ENCODE peak calls at places on chromosomes 12 and 14, in seven cellular contexts. One of them, this sample, is unnamed.
A peak's percentile ranks its signal among the peaks of the same experiment; 100 is the strongest.

GRCh38 chr14:104031384-104031783 is 54.1 kb upstream of the ASPG start:
- DNase-seq in esophagus muscularis mucosa: no peak
- DNase-seq in spleen: no peak
- DNase-seq in K562: no peak
- DNase-seq in mesothelial cell of epicardium: no peak
- DNase-seq in astrocyte of the spinal cord: no peak
- DNase-seq in tibial nerve: no peak
- DNase-seq in this sample: no peak

GRCh38 chr12:31958601-31959000 is 614 bp upstream of the RESF1 start:
- DNase-seq in esophagus muscularis mucosa: no peak
- DNase-seq in spleen: no peak
- DNase-seq in K562: no peak
- DNase-seq in mesothelial cell of epicardium: no peak
- DNase-seq in astrocyte of the spinal cord: no peak
- DNase-seq in tibial nerve: no peak
- DNase-seq in this sample: no peak

GRCh38 chr14:96380735-96381134 is 11.2 kb upstream of the AK7 start:
- DNase-seq in esophagus muscularis mucosa: peak; percentile 64
- DNase-seq in spleen: no peak
- DNase-seq in K562: no peak
- DNase-seq in mesothelial cell of epicardium: no peak
- DNase-seq in astrocyte of the spinal cord: no peak
- DNase-seq in tibial nerve: no peak
- DNase-seq in this sample: no peak

GRCh38 chr14:68734231-68734732 is 58.6 kb downstream of the ZFP36L1 start:
- DNase-seq in esophagus muscularis mucosa: no peak
- DNase-seq in spleen: peak; percentile 85
- DNase-seq in K562: no peak
- DNase-seq in mesothelial cell of epicardium: no peak
- DNase-seq in astrocyte of the spinal cord: no peak
- DNase-seq in tibial nerve: no peak
- DNase-seq in this sample: no peak

GRCh38 chr12:77231548-77231947 is 166.2 kb upstream of the E2F7 start:
- DNase-seq in esophagus muscularis mucosa: no peak
- DNase-seq in spleen: no peak
- DNase-seq in K562: no peak
- DNase-seq in mesothelial cell of epicardium: no peak
- DNase-seq in astrocyte of the spinal cord: peak; percentile 76
- DNase-seq in tibial nerve: peak; percentile 61
- DNase-seq in this sample: no peak

GRCh38 chr14:89182326-89182725 is 234.7 kb downstream of the FOXN3 start:
- DNase-seq in esophagus muscularis mucosa: peak; percentile 12
- DNase-seq in spleen: no peak
- DNase-seq in K562: no peak
- DNase-seq in mesothelial cell of epicardium: no peak
- DNase-seq in astrocyte of the spinal cord: no peak
- DNase-seq in tibial nerve: no peak
- DNase-seq in this sample: no peak

GRCh38 chr12:49345048-49345839 is 1.4 kb upstream of the DNAJC22 start:
- DNase-seq in esophagus muscularis mucosa: no peak
- DNase-seq in spleen: no peak
- DNase-seq in K562: no peak
- DNase-seq in mesothelial cell of epicardium: no peak
- DNase-seq in astrocyte of the spinal cord: no peak
- DNase-seq in tibial nerve: no peak
- DNase-seq in this sample: no peak

GRCh38 chr12:101707131-101707782 is 9.8 kb downstream of the CHPT1 start:
- DNase-seq in esophagus muscularis mucosa: no peak
- DNase-seq in spleen: no peak
- DNase-seq in K562: peak; percentile 27
- DNase-seq in mesothelial cell of epicardium: no peak
- DNase-seq in astrocyte of the spinal cord: no peak
- DNase-seq in tibial nerve: no peak
- DNase-seq in this sample: no peak

GRCh38 chr12:1496162-1496925 is 98.0 kb downstream of the FBXL14 start:
- DNase-seq in esophagus muscularis mucosa: no peak
- DNase-seq in spleen: no peak
- DNase-seq in K562: no peak
- DNase-seq in mesothelial cell of epicardium: no peak
- DNase-seq in astrocyte of the spinal cord: peak; percentile 42
- DNase-seq in tibial nerve: no peak
- DNase-seq in this sample: no peak

GRCh38 chr12:46432325-46432724 is 59.8 kb upstream of the SLC38A2 start:
- DNase-seq in esophagus muscularis mucosa: no peak
- DNase-seq in spleen: no peak
- DNase-seq in K562: no peak
- DNase-seq in mesothelial cell of epicardium: no peak
- DNase-seq in astrocyte of the spinal cord: no peak
- DNase-seq in tibial nerve: no peak
- DNase-seq in this sample: no peak

GRCh38 chr12:2666846-2667245 is 127.9 kb upstream of the FKBP4 start:
- DNase-seq in esophagus muscularis mucosa: no peak
- DNase-seq in spleen: peak; percentile 16
- DNase-seq in K562: no peak
- DNase-seq in mesothelial cell of epicardium: no peak
- DNase-seq in astrocyte of the spinal cord: no peak
- DNase-seq in tibial nerve: no peak
- DNase-seq in this sample: no peak

GRCh38 chr12:131043401-131043871 is 89.7 kb downstream of the ADGRD1 start:
- DNase-seq in esophagus muscularis mucosa: no peak
- DNase-seq in spleen: peak; percentile 74
- DNase-seq in K562: no peak
- DNase-seq in mesothelial cell of epicardium: no peak
- DNase-seq in astrocyte of the spinal cord: no peak
- DNase-seq in tibial nerve: no peak
- DNase-seq in this sample: no peak

GRCh38 chr14:21041676-21042433 is at the start of gene RNASE7:
- DNase-seq in esophagus muscularis mucosa: no peak
- DNase-seq in spleen: peak; percentile 20
- DNase-seq in K562: no peak
- DNase-seq in mesothelial cell of epicardium: no peak
- DNase-seq in astrocyte of the spinal cord: no peak
- DNase-seq in tibial nerve: no peak
- DNase-seq in this sample: no peak

GRCh38 chr12:83506841-83507240 is 820.1 kb downstream of the TMTC2 start:
- DNase-seq in esophagus muscularis mucosa: no peak
- DNase-seq in spleen: peak; percentile 62
- DNase-seq in K562: no peak
- DNase-seq in mesothelial cell of epicardium: no peak
- DNase-seq in astrocyte of the spinal cord: no peak
- DNase-seq in tibial nerve: no peak
- DNase-seq in this sample: no peak

GRCh38 chr12:63078911-63079310 is 72.1 kb downstream of the AVPR1A start:
- DNase-seq in esophagus muscularis mucosa: no peak
- DNase-seq in spleen: no peak
- DNase-seq in K562: no peak
- DNase-seq in mesothelial cell of epicardium: no peak
- DNase-seq in astrocyte of the spinal cord: no peak
- DNase-seq in tibial nerve: no peak
- DNase-seq in this sample: no peak

GRCh38 chr12:48978741-48979601 is 849 bp downstream of the WNT1 start:
- DNase-seq in esophagus muscularis mucosa: no peak
- DNase-seq in spleen: no peak
- DNase-seq in K562: no peak
- DNase-seq in mesothelial cell of epicardium: no peak
- DNase-seq in astrocyte of the spinal cord: no peak
- DNase-seq in tibial nerve: no peak
- DNase-seq in this sample: no peak

GRCh38 chr12:63961543-63961942 is 117.0 kb downstream of the SRGAP1 start:
- DNase-seq in esophagus muscularis mucosa: no peak
- DNase-seq in spleen: no peak
- DNase-seq in K562: no peak
- DNase-seq in mesothelial cell of epicardium: no peak
- DNase-seq in astrocyte of the spinal cord: no peak
- DNase-seq in tibial nerve: no peak
- DNase-seq in this sample: no peak

GRCh38 chr14:67999290-67999689 is 179.7 kb downstream of the RAD51B start:
- DNase-seq in esophagus muscularis mucosa: no peak
- DNase-seq in spleen: no peak
- DNase-seq in K562: no peak
- DNase-seq in mesothelial cell of epicardium: no peak
- DNase-seq in astrocyte of the spinal cord: peak; percentile 50
- DNase-seq in tibial nerve: no peak
- DNase-seq in this sample: no peak

GRCh38 chr14:104011824-104012517 is 69.6 kb upstream of the RD3L start:
- DNase-seq in esophagus muscularis mucosa: no peak
- DNase-seq in spleen: no peak
- DNase-seq in K562: no peak
- DNase-seq in mesothelial cell of epicardium: no peak
- DNase-seq in astrocyte of the spinal cord: no peak
- DNase-seq in tibial nerve: no peak
- DNase-seq in this sample: no peak

GRCh38 chr14:102964152-102964730 is 41.8 kb downstream of the AMN start:
- DNase-seq in esophagus muscularis mucosa: no peak
- DNase-seq in spleen: peak; percentile 61
- DNase-seq in K562: no peak
- DNase-seq in mesothelial cell of epicardium: no peak
- DNase-seq in astrocyte of the spinal cord: no peak
- DNase-seq in tibial nerve: no peak
- DNase-seq in this sample: no peak

GRCh38 chr12:47985596-47986265 is 18.5 kb downstream of the COL2A1 start:
- DNase-seq in esophagus muscularis mucosa: no peak
- DNase-seq in spleen: peak; percentile 67
- DNase-seq in K562: no peak
- DNase-seq in mesothelial cell of epicardium: no peak
- DNase-seq in astrocyte of the spinal cord: no peak
- DNase-seq in tibial nerve: no peak
- DNase-seq in this sample: no peak

GRCh38 chr12:11513288-11513687 is 117.9 kb upstream of the PRB2 start:
- DNase-seq in esophagus muscularis mucosa: no peak
- DNase-seq in spleen: no peak
- DNase-seq in K562: no peak
- DNase-seq in mesothelial cell of epicardium: no peak
- DNase-seq in astrocyte of the spinal cord: no peak
- DNase-seq in tibial nerve: no peak
- DNase-seq in this sample: no peak

GRCh38 chr14:99331796-99332195 is 59.8 kb upstream of the BCL11B start:
- DNase-seq in esophagus muscularis mucosa: no peak
- DNase-seq in spleen: peak; percentile 38
- DNase-seq in K562: no peak
- DNase-seq in mesothelial cell of epicardium: no peak
- DNase-seq in astrocyte of the spinal cord: no peak
- DNase-seq in tibial nerve: no peak
- DNase-seq in this sample: no peak

GRCh38 chr14:99327458-99328250 is 55.7 kb upstream of the BCL11B start:
- DNase-seq in esophagus muscularis mucosa: no peak
- DNase-seq in spleen: peak; percentile 34
- DNase-seq in K562: no peak
- DNase-seq in mesothelial cell of epicardium: no peak
- DNase-seq in astrocyte of the spinal cord: no peak
- DNase-seq in tibial nerve: no peak
- DNase-seq in this sample: no peak

GRCh38 chr14:99330316-99331240 is 58.6 kb upstream of the BCL11B start:
- DNase-seq in esophagus muscularis mucosa: no peak
- DNase-seq in spleen: peak; percentile 56
- DNase-seq in K562: no peak
- DNase-seq in mesothelial cell of epicardium: no peak
- DNase-seq in astrocyte of the spinal cord: no peak
- DNase-seq in tibial nerve: no peak
- DNase-seq in this sample: no peak

GRCh38 chr14:99327050-99327449 is 55.1 kb upstream of the BCL11B start:
- DNase-seq in esophagus muscularis mucosa: no peak
- DNase-seq in spleen: no peak
- DNase-seq in K562: no peak
- DNase-seq in mesothelial cell of epicardium: no peak
- DNase-seq in astrocyte of the spinal cord: no peak
- DNase-seq in tibial nerve: no peak
- DNase-seq in this sample: no peak

GRCh38 chr14:99329711-99330315 is 57.8 kb upstream of the BCL11B start:
- DNase-seq in esophagus muscularis mucosa: no peak
- DNase-seq in spleen: peak; percentile 54
- DNase-seq in K562: no peak
- DNase-seq in mesothelial cell of epicardium: no peak
- DNase-seq in astrocyte of the spinal cord: no peak
- DNase-seq in tibial nerve: no peak
- DNase-seq in this sample: no peak
- TF ChIP-seq CTCF in esophagus muscularis mucosa: no peak
- TF ChIP-seq CTCF in spleen: no peak
- TF ChIP-seq CTCF in K562: no peak
- TF ChIP-seq CTCF in mesothelial cell of epicardium: no peak
- TF ChIP-seq CTCF in astrocyte of the spinal cord: no peak
- TF ChIP-seq CTCF in tibial nerve: no peak
- TF ChIP-seq CTCF in this sample: no peak

DNA sequence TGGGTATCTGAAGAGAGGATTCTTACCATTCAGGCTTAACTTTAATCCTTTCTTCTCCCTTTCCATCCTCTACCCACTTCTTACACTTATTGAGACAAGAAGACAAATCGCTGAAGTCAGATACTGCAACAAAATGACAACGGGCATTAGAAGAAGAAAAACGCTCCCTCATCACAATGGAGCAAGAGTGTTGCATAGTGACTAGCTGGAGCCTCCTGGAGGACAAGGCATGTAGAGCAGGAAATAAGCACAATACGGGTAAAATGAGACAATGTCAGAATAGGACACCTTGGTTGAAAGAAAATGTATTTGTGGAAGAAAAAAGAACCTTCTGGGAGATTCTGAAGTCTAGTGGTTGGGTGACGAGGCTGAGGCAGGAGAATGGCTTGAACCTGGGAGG is 501.0 kb downstream of the RERGL start:
- DNase-seq in esophagus muscularis mucosa: no peak
- DNase-seq in spleen: no peak
- DNase-seq in K562: no peak
- DNase-seq in mesothelial cell of epicardium: no peak
- DNase-seq in astrocyte of the spinal cord: no peak
- DNase-seq in tibial nerve: no peak
- DNase-seq in this sample: peak; percentile 22
- TF ChIP-seq CTCF in esophagus muscularis mucosa: no peak
- TF ChIP-seq CTCF in spleen: no peak
- TF ChIP-seq CTCF in K562: no peak
- TF ChIP-seq CTCF in mesothelial cell of epicardium: peak; percentile 58
- TF ChIP-seq CTCF in astrocyte of the spinal cord: peak; percentile 23
- TF ChIP-seq CTCF in tibial nerve: no peak
- TF ChIP-seq CTCF in this sample: peak; percentile 86

DNA sequence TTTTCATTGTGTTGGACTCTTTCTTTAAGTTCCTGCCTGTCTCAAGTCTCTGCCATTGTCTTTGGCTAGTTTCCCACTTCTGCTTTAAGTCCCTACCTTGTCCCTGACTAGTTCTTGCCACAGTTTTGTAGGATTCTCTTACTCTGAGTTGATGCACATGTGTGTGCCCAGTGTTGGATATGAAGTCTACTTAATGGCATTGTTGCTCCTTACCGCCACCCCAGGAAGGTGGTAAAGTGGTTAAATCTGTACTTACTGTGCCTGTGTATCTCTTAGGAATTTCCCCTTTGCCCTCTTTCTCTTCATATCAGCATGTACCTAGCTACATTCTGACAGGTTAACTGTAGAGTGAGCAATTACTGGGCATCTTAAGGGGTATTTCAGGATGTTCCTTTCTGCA is 227.1 kb downstream of the NUBPL start:
- DNase-seq in esophagus muscularis mucosa: no peak
- DNase-seq in spleen: no peak
- DNase-seq in K562: no peak
- DNase-seq in mesothelial cell of epicardium: no peak
- DNase-seq in astrocyte of the spinal cord: no peak
- DNase-seq in tibial nerve: no peak
- DNase-seq in this sample: no peak
- TF ChIP-seq CTCF in esophagus muscularis mucosa: no peak
- TF ChIP-seq CTCF in spleen: no peak
- TF ChIP-seq CTCF in K562: no peak
- TF ChIP-seq CTCF in mesothelial cell of epicardium: no peak
- TF ChIP-seq CTCF in astrocyte of the spinal cord: no peak
- TF ChIP-seq CTCF in tibial nerve: no peak
- TF ChIP-seq CTCF in this sample: no peak

GRCh38 chr14:61925043-61925442 is 162.8 kb downstream of the SNAPC1 start:
- DNase-seq in esophagus muscularis mucosa: no peak
- DNase-seq in spleen: no peak
- DNase-seq in K562: no peak
- DNase-seq in mesothelial cell of epicardium: no peak
- DNase-seq in astrocyte of the spinal cord: peak; percentile 45
- DNase-seq in tibial nerve: no peak
- DNase-seq in this sample: no peak
- TF ChIP-seq CTCF in esophagus muscularis mucosa: no peak
- TF ChIP-seq CTCF in spleen: peak; percentile 18
- TF ChIP-seq CTCF in K562: peak; percentile 12
- TF ChIP-seq CTCF in mesothelial cell of epicardium: no peak
- TF ChIP-seq CTCF in astrocyte of the spinal cord: peak; percentile 37
- TF ChIP-seq CTCF in tibial nerve: no peak
- TF ChIP-seq CTCF in this sample: peak; percentile 27

This sample was measured in neural crest cell.